ENCODE peak calls at places on chromosomes 16 and 17, in four cellular contexts. One of them, this sample, is unnamed.

GRCh38 chr16:23025692-23026305 is 123.5 kb downstream of the USP31 start:
- DNase-seq in BJ: peak
- DNase-seq in CD8-positive, alpha-beta T cell: no peak
- DNase-seq in mucosa of descending colon: no peak
- DNase-seq in this sample: no peak

GRCh38 chr16:17518441-17518840 is 47.7 kb upstream of the XYLT1 start:
- DNase-seq in BJ: no peak
- DNase-seq in mucosa of descending colon: no peak
- DNase-seq in CD8-positive, alpha-beta T cell: no peak
- DNase-seq in this sample: no peak

GRCh38 chr17:7137182-7137943 is 22.7 kb upstream of the ASGR2 start:
- DNase-seq in mucosa of descending colon: no peak
- DNase-seq in BJ: no peak
- DNase-seq in CD8-positive, alpha-beta T cell: no peak
- DNase-seq in this sample: no peak

GRCh38 chr17:65167581-65167980 is 30.4 kb downstream of the RGS9 start:
- DNase-seq in mucosa of descending colon: no peak
- DNase-seq in CD8-positive, alpha-beta T cell: no peak
- DNase-seq in BJ: no peak
- DNase-seq in this sample: no peak

GRCh38 chr17:38706625-38707298 is 1.7 kb downstream of the MLLT6 start:
- DNase-seq in BJ: no peak
- DNase-seq in mucosa of descending colon: no peak
- DNase-seq in CD8-positive, alpha-beta T cell: no peak
- DNase-seq in this sample: no peak

GRCh38 chr17:58595194-58595792 is 80.9 kb upstream of the MTMR4 start:
- DNase-seq in BJ: no peak
- DNase-seq in CD8-positive, alpha-beta T cell: no peak
- DNase-seq in mucosa of descending colon: no peak
- DNase-seq in this sample: no peak

GRCh38 chr16:28845173-28846079 is 722 bp downstream of the TUFM start:
- DNase-seq in mucosa of descending colon: no peak
- DNase-seq in BJ: no peak
- DNase-seq in CD8-positive, alpha-beta T cell: no peak
- DNase-seq in this sample: no peak

GRCh38 chr17:59365383-59365981 is 34.0 kb downstream of the YPEL2 start:
- DNase-seq in mucosa of descending colon: no peak
- DNase-seq in BJ: no peak
- DNase-seq in CD8-positive, alpha-beta T cell: no peak
- DNase-seq in this sample: no peak

GRCh38 chr16:72974142-72974769 is 73.7 kb downstream of the ZFHX3 start:
- DNase-seq in mucosa of descending colon: no peak
- DNase-seq in BJ: no peak
- DNase-seq in CD8-positive, alpha-beta T cell: no peak
- DNase-seq in this sample: no peak

GRCh38 chr17:60165976-60166375 is 16.2 kb downstream of the CA4 start:
- DNase-seq in mucosa of descending colon: peak
- DNase-seq in CD8-positive, alpha-beta T cell: no peak
- DNase-seq in BJ: no peak
- DNase-seq in this sample: no peak

GRCh38 chr16:53142823-53143568 is 88.2 kb downstream of the CHD9 start:
- DNase-seq in BJ: no peak
- DNase-seq in CD8-positive, alpha-beta T cell: no peak
- DNase-seq in mucosa of descending colon: no peak
- DNase-seq in this sample: no peak

GRCh38 chr17:17041018-17041521 is 1.2 kb upstream of the MPRIP start:
- DNase-seq in CD8-positive, alpha-beta T cell: no peak
- DNase-seq in mucosa of descending colon: peak
- DNase-seq in BJ: no peak
- DNase-seq in this sample: peak

GRCh38 chr17:15422392-15422957 is 44.9 kb downstream of the CDRT4 start:
- DNase-seq in mucosa of descending colon: no peak
- DNase-seq in BJ: no peak
- DNase-seq in CD8-positive, alpha-beta T cell: no peak
- DNase-seq in this sample: no peak

GRCh38 chr16:56625943-56626654 is 518 bp downstream of the MT1E start:
- DNase-seq in CD8-positive, alpha-beta T cell: no peak
- DNase-seq in BJ: no peak
- DNase-seq in mucosa of descending colon: no peak
- DNase-seq in this sample: no peak

GRCh38 chr17:14672830-14673229 is 371.9 kb downstream of the HS3ST3B1 start:
- DNase-seq in CD8-positive, alpha-beta T cell: no peak
- DNase-seq in BJ: peak
- DNase-seq in mucosa of descending colon: no peak
- DNase-seq in this sample: no peak

GRCh38 chr16:19479302-19479721 is 42.6 kb downstream of the GDE1 start:
- DNase-seq in BJ: no peak
- DNase-seq in mucosa of descending colon: no peak
- DNase-seq in CD8-positive, alpha-beta T cell: no peak
- DNase-seq in this sample: no peak

GRCh38 chr17:2111691-2112090 is 56.8 kb downstream of the HIC1 start:
- DNase-seq in mucosa of descending colon: no peak
- DNase-seq in BJ: no peak
- DNase-seq in CD8-positive, alpha-beta T cell: no peak
- DNase-seq in this sample: no peak

GRCh38 chr17:72270530-72270929 is 149.7 kb downstream of the SOX9 start:
- DNase-seq in mucosa of descending colon: no peak
- DNase-seq in BJ: no peak
- DNase-seq in CD8-positive, alpha-beta T cell: no peak
- DNase-seq in this sample: no peak

GRCh38 chr16:57966133-57966805 is 4.7 kb downstream of the CNGB1 start:
- DNase-seq in CD8-positive, alpha-beta T cell: no peak
- DNase-seq in mucosa of descending colon: no peak
- DNase-seq in BJ: no peak
- DNase-seq in this sample: peak

GRCh38 chr16:67207857-67208524 is 9.1 kb downstream of the ELMO3 start:
- DNase-seq in mucosa of descending colon: no peak
- DNase-seq in CD8-positive, alpha-beta T cell: no peak
- DNase-seq in BJ: peak
- DNase-seq in this sample: no peak

GRCh38 chr16:25916091-25916490 is 224.3 kb downstream of the HS3ST4 start:
- DNase-seq in CD8-positive, alpha-beta T cell: no peak
- DNase-seq in BJ: no peak
- DNase-seq in mucosa of descending colon: no peak
- DNase-seq in this sample: no peak

GRCh38 chr17:20266806-20267458 is 200.4 kb downstream of the LGALS9B start:
- DNase-seq in CD8-positive, alpha-beta T cell: no peak
- DNase-seq in BJ: peak
- DNase-seq in mucosa of descending colon: no peak
- DNase-seq in this sample: no peak

GRCh38 chr16:3997231-3997841 is 116.8 kb upstream of the CREBBP start:
- DNase-seq in BJ: no peak
- DNase-seq in mucosa of descending colon: no peak
- DNase-seq in CD8-positive, alpha-beta T cell: no peak
- DNase-seq in this sample: no peak

GRCh38 chr17:78781339-78782304 is at the start of gene CYTH1:
- DNase-seq in CD8-positive, alpha-beta T cell: no peak
- DNase-seq in BJ: no peak
- DNase-seq in mucosa of descending colon: peak
- DNase-seq in this sample: peak

GRCh38 chr17:10224592-10225195 is 26.3 kb upstream of the GAS7 start:
- DNase-seq in BJ: no peak
- DNase-seq in CD8-positive, alpha-beta T cell: no peak
- DNase-seq in mucosa of descending colon: no peak
- DNase-seq in this sample: peak

GRCh38 chr17:17090642-17091103 is 48.4 kb downstream of the MPRIP start:
- DNase-seq in CD8-positive, alpha-beta T cell: no peak
- DNase-seq in mucosa of descending colon: peak
- DNase-seq in BJ: no peak
- DNase-seq in this sample: peak

GRCh38 chr17:40993856-40994255 is at the start of gene KRTAP3-3:
- DNase-seq in CD8-positive, alpha-beta T cell: no peak
- DNase-seq in BJ: no peak
- DNase-seq in mucosa of descending colon: no peak
- DNase-seq in this sample: no peak

DNA sequence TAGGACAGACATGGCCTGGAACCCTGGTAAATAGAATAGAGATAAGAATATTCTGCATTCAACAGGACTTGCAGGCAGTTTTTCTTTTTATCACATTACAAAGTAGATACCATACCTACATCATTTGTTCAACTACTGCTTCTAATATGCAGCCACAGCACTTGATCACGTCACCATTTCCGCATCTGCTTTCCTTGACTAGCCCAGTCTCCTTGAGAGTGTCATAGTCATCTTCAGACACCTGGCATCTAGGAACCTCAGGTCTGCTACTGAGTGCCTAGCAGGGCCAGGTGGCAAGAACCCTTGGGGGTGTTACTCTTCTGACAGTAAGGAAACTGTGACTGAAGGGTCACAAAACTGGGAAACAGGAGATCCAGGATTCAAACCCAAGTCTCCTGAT is 93.2 kb upstream of the TOB1 start:
- DNase-seq in BJ: no peak
- DNase-seq in CD8-positive, alpha-beta T cell: no peak
- DNase-seq in mucosa of descending colon: no peak
- DNase-seq in this sample: peak
- TF ChIP-seq CTCF in BJ: no peak
- TF ChIP-seq CTCF in CD8-positive, alpha-beta T cell: no peak
- TF ChIP-seq CTCF in mucosa of descending colon: no peak
- TF ChIP-seq CTCF in this sample: no peak

GRCh38 chr16:50245417-50246298 is 20.7 kb upstream of the ADCY7 start:
- DNase-seq in mucosa of descending colon: peak
- DNase-seq in BJ: no peak
- DNase-seq in CD8-positive, alpha-beta T cell: no peak
- DNase-seq in this sample: no peak
- TF ChIP-seq CTCF in mucosa of descending colon: no peak
- TF ChIP-seq CTCF in BJ: peak
- TF ChIP-seq CTCF in CD8-positive, alpha-beta T cell: no peak
- TF ChIP-seq CTCF in this sample: peak

GRCh38 chr16:10944249-10945064 is at the start of gene CLEC16A:
- DNase-seq in mucosa of descending colon: peak
- DNase-seq in BJ: peak
- DNase-seq in CD8-positive, alpha-beta T cell: peak
- DNase-seq in this sample: peak

GRCh38 chr16:10941127-10941933 is 938 bp downstream of the DEXI start:
- DNase-seq in BJ: no peak
- DNase-seq in mucosa of descending colon: peak
- DNase-seq in CD8-positive, alpha-beta T cell: no peak
- DNase-seq in this sample: no peak

GRCh38 chr16:10945065-10945787 is 862 bp downstream of the CLEC16A start:
- DNase-seq in CD8-positive, alpha-beta T cell: no peak
- DNase-seq in mucosa of descending colon: no peak
- DNase-seq in BJ: no peak
- DNase-seq in this sample: no peak

GRCh38 chr16:10940501-10941079 is 1.7 kb downstream of the DEXI start:
- DNase-seq in mucosa of descending colon: no peak
- DNase-seq in CD8-positive, alpha-beta T cell: no peak
- DNase-seq in BJ: no peak
- DNase-seq in this sample: no peak

GRCh38 chr16:10942352-10943297 is at the start of gene DEXI:
- DNase-seq in mucosa of descending colon: peak
- DNase-seq in CD8-positive, alpha-beta T cell: peak
- DNase-seq in BJ: peak
- DNase-seq in this sample: no peak
- TF ChIP-seq CTCF in mucosa of descending colon: peak
- TF ChIP-seq CTCF in CD8-positive, alpha-beta T cell: no peak
- TF ChIP-seq CTCF in BJ: no peak
- TF ChIP-seq CTCF in this sample: no peak

DNA sequence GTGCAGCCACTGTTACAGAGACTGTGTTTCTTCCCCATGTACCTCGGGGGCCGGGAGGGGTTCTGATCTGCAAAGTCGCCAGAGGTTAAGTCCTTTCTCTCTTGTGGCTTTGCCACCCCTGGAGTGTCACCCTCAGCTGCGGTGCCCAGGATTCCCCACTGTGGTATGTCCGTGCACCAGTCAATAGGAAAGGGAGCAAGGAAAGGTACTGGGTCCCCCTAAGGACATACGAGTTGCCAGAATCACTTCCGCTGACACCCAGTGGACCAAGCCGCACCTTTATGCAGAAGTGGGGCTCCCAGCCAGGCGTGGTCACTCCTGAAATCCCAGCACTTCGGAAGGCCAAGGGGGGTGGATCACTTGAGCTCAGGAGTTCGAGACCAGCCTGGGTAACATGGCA is 2.3 kb downstream of the GAA start:
- DNase-seq in mucosa of descending colon: no peak
- DNase-seq in CD8-positive, alpha-beta T cell: no peak
- DNase-seq in BJ: no peak
- DNase-seq in this sample: peak
- TF ChIP-seq CTCF in mucosa of descending colon: no peak
- TF ChIP-seq CTCF in CD8-positive, alpha-beta T cell: no peak
- TF ChIP-seq CTCF in BJ: no peak
- TF ChIP-seq CTCF in this sample: no peak

GRCh38 chr17:74389937-74390679 is 22.8 kb downstream of the GPR142 start:
- DNase-seq in BJ: no peak
- DNase-seq in CD8-positive, alpha-beta T cell: no peak
- DNase-seq in mucosa of descending colon: no peak
- DNase-seq in this sample: no peak
- TF ChIP-seq CTCF in BJ: no peak
- TF ChIP-seq CTCF in CD8-positive, alpha-beta T cell: no peak
- TF ChIP-seq CTCF in mucosa of descending colon: no peak
- TF ChIP-seq CTCF in this sample: no peak

GRCh38 chr16:10240854-10241613 is 58.8 kb upstream of the GRIN2A start:
- DNase-seq in mucosa of descending colon: no peak
- DNase-seq in BJ: no peak
- DNase-seq in CD8-positive, alpha-beta T cell: no peak
- DNase-seq in this sample: no peak
- TF ChIP-seq CTCF in mucosa of descending colon: no peak
- TF ChIP-seq CTCF in BJ: no peak
- TF ChIP-seq CTCF in CD8-positive, alpha-beta T cell: no peak
- TF ChIP-seq CTCF in this sample: no peak

GRCh38 chr16:88533381-88533831 is 36.8 kb upstream of the ZC3H18 start:
- DNase-seq in CD8-positive, alpha-beta T cell: no peak
- DNase-seq in BJ: no peak
- DNase-seq in mucosa of descending colon: no peak
- DNase-seq in this sample: no peak

GRCh38 chr16:88533945-88534641 is 36.1 kb upstream of the ZC3H18 start:
- DNase-seq in CD8-positive, alpha-beta T cell: peak
- DNase-seq in mucosa of descending colon: peak
- DNase-seq in BJ: no peak
- DNase-seq in this sample: no peak

GRCh38 chr16:88535181-88535856 is 34.9 kb upstream of the ZC3H18 start:
- DNase-seq in CD8-positive, alpha-beta T cell: no peak
- DNase-seq in BJ: no peak
- DNase-seq in mucosa of descending colon: no peak
- DNase-seq in this sample: no peak

GRCh38 chr16:88535857-88536222 is 34.4 kb upstream of the ZC3H18 start:
- DNase-seq in BJ: no peak
- DNase-seq in CD8-positive, alpha-beta T cell: no peak
- DNase-seq in mucosa of descending colon: no peak
- DNase-seq in this sample: no peak

GRCh38 chr16:88534731-88535141 is 35.5 kb upstream of the ZC3H18 start:
- DNase-seq in CD8-positive, alpha-beta T cell: no peak
- DNase-seq in BJ: no peak
- DNase-seq in mucosa of descending colon: peak
- DNase-seq in this sample: no peak
- TF ChIP-seq CTCF in CD8-positive, alpha-beta T cell: no peak
- TF ChIP-seq CTCF in BJ: peak
- TF ChIP-seq CTCF in mucosa of descending colon: no peak
- TF ChIP-seq CTCF in this sample: no peak